ENCODE peak calls at places on chromosomes 4 and X, in seven cellular contexts. One of them, this sample, is unnamed.

GRCh38 chrX:295136-295535 is 14.0 kb downstream of the PLCXD1 start:
- DNase-seq in BJ: no peak
- DNase-seq in fibroblast of mammary gland: no peak
- DNase-seq in activated CD4-positive, alpha-beta T cell treated with anti-CD3 and anti-CD28 coated beads for 1 hour: no peak
- DNase-seq in AG08396: no peak
- DNase-seq in HEK293T: no peak
- DNase-seq in myocyte: no peak
- DNase-seq in this sample: no peak

GRCh38 chrX:85516131-85516530 is 136.7 kb upstream of the POF1B start:
- DNase-seq in BJ: no peak
- DNase-seq in fibroblast of mammary gland: no peak
- DNase-seq in activated CD4-positive, alpha-beta T cell treated with anti-CD3 and anti-CD28 coated beads for 1 hour: no peak
- DNase-seq in AG08396: no peak
- DNase-seq in HEK293T: no peak
- DNase-seq in myocyte: no peak
- DNase-seq in this sample: no peak

GRCh38 chrX:119734897-119735339 is 23.5 kb upstream of the SOWAHD start:
- DNase-seq in BJ: no peak
- DNase-seq in fibroblast of mammary gland: no peak
- DNase-seq in activated CD4-positive, alpha-beta T cell treated with anti-CD3 and anti-CD28 coated beads for 1 hour: no peak
- DNase-seq in AG08396: no peak
- DNase-seq in HEK293T: peak; percentile 6
- DNase-seq in myocyte: peak; percentile 59
- DNase-seq in this sample: no peak

GRCh38 chr4:22410645-22411247 is 105.1 kb downstream of the ADGRA3 start:
- DNase-seq in BJ: no peak
- DNase-seq in fibroblast of mammary gland: peak; percentile 19
- DNase-seq in activated CD4-positive, alpha-beta T cell treated with anti-CD3 and anti-CD28 coated beads for 1 hour: no peak
- DNase-seq in AG08396: no peak
- DNase-seq in HEK293T: no peak
- DNase-seq in myocyte: no peak
- DNase-seq in this sample: peak; percentile 10

GRCh38 chr4:156672924-156673323 is 298.7 kb downstream of the PDGFC start:
- DNase-seq in BJ: peak; percentile 33
- DNase-seq in fibroblast of mammary gland: peak; percentile 37
- DNase-seq in activated CD4-positive, alpha-beta T cell treated with anti-CD3 and anti-CD28 coated beads for 1 hour: no peak
- DNase-seq in AG08396: no peak
- DNase-seq in HEK293T: no peak
- DNase-seq in myocyte: no peak
- DNase-seq in this sample: peak; percentile 26

GRCh38 chrX:46758163-46758955 is 559 bp downstream of the SLC9A7 start:
- DNase-seq in BJ: no peak
- DNase-seq in fibroblast of mammary gland: no peak
- DNase-seq in activated CD4-positive, alpha-beta T cell treated with anti-CD3 and anti-CD28 coated beads for 1 hour: no peak
- DNase-seq in AG08396: no peak
- DNase-seq in HEK293T: no peak
- DNase-seq in myocyte: peak; percentile 10
- DNase-seq in this sample: no peak

GRCh38 chrX:136162827-136163427 is 15.6 kb downstream of the FHL1 start:
- DNase-seq in BJ: no peak
- DNase-seq in fibroblast of mammary gland: peak; percentile 63
- DNase-seq in activated CD4-positive, alpha-beta T cell treated with anti-CD3 and anti-CD28 coated beads for 1 hour: peak; percentile 13
- DNase-seq in AG08396: peak; percentile 39
- DNase-seq in HEK293T: peak; percentile 70
- DNase-seq in myocyte: peak; percentile 59
- DNase-seq in this sample: peak; percentile 62

GRCh38 chr4:8274772-8275241 is 5.3 kb downstream of the HTRA3 start:
- DNase-seq in BJ: peak; percentile 77
- DNase-seq in fibroblast of mammary gland: peak; percentile 97
- DNase-seq in activated CD4-positive, alpha-beta T cell treated with anti-CD3 and anti-CD28 coated beads for 1 hour: no peak
- DNase-seq in AG08396: peak; percentile 93
- DNase-seq in HEK293T: no peak
- DNase-seq in myocyte: peak; percentile 78
- DNase-seq in this sample: peak; percentile 94

GRCh38 chrX:28552322-28552721 is 34.9 kb upstream of the IL1RAPL1 start:
- DNase-seq in BJ: no peak
- DNase-seq in fibroblast of mammary gland: peak; percentile 0
- DNase-seq in activated CD4-positive, alpha-beta T cell treated with anti-CD3 and anti-CD28 coated beads for 1 hour: no peak
- DNase-seq in AG08396: no peak
- DNase-seq in HEK293T: no peak
- DNase-seq in myocyte: no peak
- DNase-seq in this sample: no peak